ENCODE peak calls at places on chromosomes 7 and 10, in six cellular contexts. C is GM03348; Z is HFFc6; N is stimulated activated CD8-positive, alpha-beta memory T cell treated with anti-CD3 and anti-CD28 coated beads, Interleukin-15, amount 100 ng/mL, for 48 hours; M is tibial nerve; H is naive thymus-derived CD8-positive, alpha-beta T cell. O is an unnamed sample.

GRCh38 chr10:48634198-48634983 is 29.5 kb upstream of the ARHGAP22 start:
- DNase-seq in M (peak), Z (no peak), H (no peak), C (peak), N (peak), O (no peak)

GRCh38 chr10:48215148-48215982 is 59.1 kb downstream of the FRMPD2 start:
- DNase-seq in M (no peak), H (no peak), C (peak), Z (peak), N (peak), O (no peak)

GRCh38 chr10:82358486-82359097 is 483.6 kb downstream of the NRG3 start:
- DNase-seq in Z (no peak), C (no peak), H (no peak), M (no peak), N (no peak), O (no peak)

GRCh38 chr10:124401633-124402032 is 17.1 kb downstream of the OAT start:
- DNase-seq in N (no peak), C (no peak), M (no peak), H (no peak), Z (no peak), O (no peak)

GRCh38 chr10:132685121-132685891 is 100.6 kb downstream of the NKX6-2 start:
- DNase-seq in N (peak), H (no peak), Z (no peak), C (no peak), M (peak), O (no peak)

GRCh38 chr10:69241575-69241974 is 21.4 kb downstream of the HKDC1 start:
- DNase-seq in M (peak), C (peak), H (no peak), N (no peak), Z (peak), O (no peak)

GRCh38 chr10:64036996-64037666 is 515.9 kb downstream of the REEP3 start:
- DNase-seq in N (no peak), C (no peak), Z (no peak), H (no peak), M (no peak), O (no peak)

GRCh38 chr10:69968830-69969229 is 83.8 kb upstream of the MACROH2A2 start:
- DNase-seq in C (no peak), Z (no peak), N (no peak), M (no peak), H (no peak), O (no peak)

GRCh38 chr7:76292206-76292573 is 10.3 kb upstream of the HSPB1 start:
- DNase-seq in M (no peak), Z (no peak), N (no peak), H (no peak), C (no peak), O (no peak)

GRCh38 chr7:37337522-37337921 is 111.1 kb downstream of the ELMO1 start:
- DNase-seq in M (no peak), Z (no peak), N (no peak), H (no peak), C (no peak), O (no peak)

GRCh38 chr10:124820121-124820520 is 18.5 kb downstream of the ABRAXAS2 start:
- DNase-seq in N (no peak), H (no peak), Z (no peak), M (no peak), C (no peak), O (no peak)

GRCh38 chr7:134962270-134962669 is 24.0 kb upstream of the AGBL3 start:
- DNase-seq in C (no peak), N (no peak), H (no peak), Z (no peak), M (no peak), O (no peak)

GRCh38 chr7:100127866-100128601 is 1.3 kb downstream of the MBLAC1 start:
- DNase-seq in M (no peak), N (no peak), C (no peak), H (no peak), Z (peak), O (no peak)

GRCh38 chr7:121450631-121451030 is 54.5 kb upstream of the FAM3C start:
- DNase-seq in H (no peak), M (no peak), C (no peak), N (no peak), Z (no peak), O (no peak)

GRCh38 chr7:34342403-34342802 is 315.6 kb upstream of the NPSR1 start:
- DNase-seq in C (no peak), H (no peak), Z (no peak), N (no peak), M (no peak), O (no peak)

GRCh38 chr7:36879021-36879420 is 154.7 kb upstream of the AOAH start:
- DNase-seq in Z (no peak), H (no peak), M (no peak), C (no peak), N (no peak), O (no peak)

GRCh38 chr10:129621062-129621461 is 154.0 kb downstream of the MGMT start:
- DNase-seq in N (no peak), Z (no peak), H (no peak), C (no peak), M (no peak), O (no peak)

GRCh38 chr7:32170838-32171237 is 100.6 kb upstream of the PDE1C start:
- DNase-seq in N (no peak), M (no peak), H (no peak), Z (no peak), C (no peak), O (no peak)

GRCh38 chr7:98745722-98746318 is 124.0 kb downstream of the TMEM130 start:
- DNase-seq in C (peak), N (peak), Z (peak), H (peak), M (peak), O (peak)

GRCh38 chr10:43257210-43258031 is 9.4 kb downstream of the RASGEF1A start:
- DNase-seq in N (no peak), Z (no peak), H (no peak), M (peak), C (peak), O (no peak)

GRCh38 chr10:5628798-5629788 is 37.3 kb downstream of the ASB13 start:
- DNase-seq in C (no peak), Z (no peak), M (no peak), H (no peak), N (no peak), O (no peak)

GRCh38 chr7:100247152-100247757 is 27.5 kb downstream of the PVRIG start:
- DNase-seq in Z (peak), C (peak), H (no peak), N (no peak), M (no peak), O (no peak)

GRCh38 chr10:83820033-83820432 is 319.3 kb upstream of the GHITM start:
- DNase-seq in N (no peak), H (no peak), M (peak), C (no peak), Z (no peak), O (no peak)

GRCh38 chr7:30816291-30817059 is 45.3 kb downstream of the MINDY4 start:
- DNase-seq in Z (no peak), C (peak), N (no peak), H (no peak), M (peak), O (no peak)

GRCh38 chr7:51304729-51305128 is 11.9 kb downstream of the COBL start:
- DNase-seq in C (no peak), H (no peak), N (no peak), Z (no peak), M (no peak), O (no peak)

GRCh38 chr7:51961804-51962203 is 645.2 kb upstream of the COBL start:
- DNase-seq in M (no peak), H (no peak), C (no peak), N (no peak), Z (no peak), O (no peak)